ENCODE peak calls at places on chromosomes 2 and 18, in nine cellular contexts. E is Panc1; V is adrenal gland; B is left ventricle myocardium inferior; A is hepatocyte; Q is tibial artery; P is heart right ventricle; T is CD8-positive, alpha-beta memory T cell; J is upper lobe of right lung. X is an unnamed sample. For H3K9me3, the result is how much of the 10 kb centered on the place peaks cover.

GRCh38 chr2:191178806-191179514 is 28.2 kb upstream of the STAT4 start:
- DNase-seq in V (no peak), P (peak), B (peak), J (no peak), Q (peak), A (no peak), E (no peak), T (no peak), X (no peak)

GRCh38 chr2:69973335-69973735 is 11.9 kb upstream of the ASPRV1 start:
- DNase-seq in J (no peak), V (no peak), T (no peak), A (no peak), P (no peak), Q (no peak), E (no peak), B (no peak), X (no peak)

GRCh38 chr2:240964221-240964853 is 34.1 kb upstream of the SNED1 start:
- DNase-seq in A (no peak), J (peak), Q (no peak), T (no peak), E (no peak), B (peak), V (no peak), P (no peak), X (no peak)

GRCh38 chr2:41197781-41198180 is 745.9 kb upstream of the SLC8A1 start:
- DNase-seq in V (no peak), A (peak), Q (no peak), T (no peak), P (no peak), J (no peak), E (no peak), B (no peak), X (no peak)

GRCh38 chr2:3459185-3460015 is 59.9 kb downstream of the ADI1 start:
- DNase-seq in P (peak), A (peak), T (no peak), J (peak), Q (peak), V (no peak), B (peak), E (no peak), X (no peak)

GRCh38 chr2:28387082-28387960 is 5.3 kb upstream of the FOSL2 start:
- DNase-seq in J (no peak), E (no peak), B (no peak), P (no peak), V (no peak), T (no peak), Q (no peak), A (no peak), X (no peak)

GRCh38 chr18:3952031-3952430 is 502.1 kb downstream of the TGIF1 start:
- DNase-seq in Q (no peak), B (no peak), A (no peak), V (no peak), T (no peak), E (no peak), J (no peak), P (no peak), X (no peak)

GRCh38 chr18:79863161-79863945 is 65.6 kb downstream of the KCNG2 start:
- DNase-seq in E (no peak), Q (peak), A (no peak), J (peak), B (no peak), T (no peak), V (no peak), P (no peak), X (no peak)

GRCh38 chr18:29250843-29251242 is 1073.9 kb upstream of the CDH2 start:
- DNase-seq in Q (no peak), B (no peak), V (no peak), A (no peak), E (no peak), P (no peak), T (no peak), J (no peak), X (no peak)

GRCh38 chr2:238591732-238592131 is 165.0 kb downstream of the ASB1 start:
- DNase-seq in P (no peak), E (no peak), B (no peak), J (no peak), A (peak), V (no peak), T (no peak), Q (no peak), X (no peak)

GRCh38 chr2:82478641-82479040 is 1980.4 kb downstream of the SUCLG1 start:
- DNase-seq in E (no peak), Q (no peak), J (no peak), T (no peak), P (no peak), V (no peak), A (no peak), B (no peak), X (no peak)
- H3K9me3 ChIP-seq in E (under half), Q (under half), J (under half), T (under half), P (under half), V (under half), A (under half), B (under half), X (under half)

DNA sequence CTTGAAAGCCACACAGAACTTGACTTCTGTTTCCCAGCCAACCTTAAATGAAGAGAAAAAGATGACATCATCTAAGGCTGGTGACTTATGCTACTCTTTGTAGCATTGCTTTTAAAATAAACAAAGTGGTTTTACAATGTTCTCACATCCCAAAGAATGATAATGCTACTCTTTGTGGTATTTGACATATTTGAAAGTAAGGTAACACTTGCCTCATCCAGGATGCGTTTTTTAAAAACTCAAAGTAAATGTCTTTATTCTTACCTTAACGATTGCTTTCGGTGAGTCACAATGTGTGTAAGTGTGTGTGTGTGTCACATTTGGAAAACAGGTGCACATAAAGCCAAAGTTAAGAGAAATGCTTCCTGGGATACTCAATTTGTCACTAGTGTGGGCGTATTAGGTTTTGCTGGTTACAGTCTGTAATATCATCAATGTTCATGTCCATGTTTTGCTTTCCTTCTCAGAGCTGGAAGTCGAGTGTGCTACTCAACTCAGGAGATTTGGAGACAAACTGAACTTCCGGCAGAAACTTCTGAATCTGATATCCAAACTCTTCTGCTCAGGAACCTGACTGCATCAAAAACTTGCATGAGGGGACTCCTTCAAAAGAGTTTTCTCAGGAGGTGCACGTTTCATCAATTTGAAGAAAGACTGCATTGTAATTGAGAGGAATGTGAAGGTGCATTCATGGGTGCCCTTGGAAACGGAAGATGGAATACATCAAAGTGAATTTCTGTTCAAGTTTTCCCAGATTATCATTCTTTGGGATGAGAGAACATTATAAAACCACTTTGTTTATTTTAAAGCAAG is 2.6 kb downstream of the PMAIP1 start:
- DNase-seq in B (no peak), A (no peak), E (no peak), V (no peak), Q (no peak), J (no peak), P (no peak), T (no peak), X (no peak)
- H3K4me3 ChIP-seq in B (no peak), A (no peak), E (peak), V (no peak), Q (no peak), J (no peak), P (no peak), T (no peak), X (peak)

DNA sequence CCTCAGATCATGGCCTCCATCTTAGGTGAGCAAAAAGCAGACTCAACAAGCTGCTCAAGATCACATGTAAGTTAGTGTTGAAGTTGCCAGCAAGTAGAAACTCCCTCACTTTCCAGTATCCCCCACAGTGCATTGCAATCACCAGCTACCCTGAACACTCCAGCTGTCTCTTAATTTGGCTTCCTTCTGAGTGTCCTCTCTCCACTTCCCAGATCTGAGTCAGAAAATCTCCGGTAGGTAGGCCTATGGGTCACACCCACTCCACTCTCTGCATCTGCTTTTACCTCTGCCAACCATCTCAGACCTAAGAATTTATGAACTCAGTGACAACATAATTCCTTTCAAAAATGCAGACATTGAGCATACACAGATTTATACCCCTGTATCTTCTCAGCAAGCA is 657.0 kb downstream of the EPHA4 start:
- DNase-seq in T (no peak), V (no peak), B (no peak), Q (no peak), A (peak), P (no peak), E (no peak), J (no peak), X (no peak)
- H3K9me3 ChIP-seq in T (under half), V (under half), B (under half), Q (under half), A (under half), P (under half), E (under half), J (under half), X (under half)

GRCh38 chr2:227180286-227180685 is 15.9 kb downstream of the COL4A3 start:
- DNase-seq in A (no peak), T (no peak), P (peak), E (no peak), J (no peak), V (peak), B (peak), Q (no peak), X (no peak)
- H3K4me3 ChIP-seq in A (no peak), T (no peak), P (no peak), E (no peak), J (no peak), V (peak), B (peak), Q (no peak), X (no peak)

GRCh38 chr2:24571828-24572442 is 80.9 kb downstream of the NCOA1 start:
- DNase-seq in Q (no peak), A (no peak), T (no peak), J (no peak), P (no peak), B (no peak), E (no peak), V (no peak), X (no peak)
- H3K9me3 ChIP-seq in Q (under half), A (under half), T (under half), J (under half), P (under half), B (under half), E (under half), V (under half), X (under half)

GRCh38 chr18:23378470-23378764 is 74.7 kb upstream of the RIOK3 start:
- DNase-seq in J (no peak), T (no peak), A (no peak), P (no peak), B (no peak), E (no peak), V (no peak), Q (no peak), X (no peak)
- H3K4me3 ChIP-seq in J (no peak), T (no peak), A (no peak), P (no peak), B (no peak), E (no peak), V (no peak), Q (no peak), X (no peak)

DNA sequence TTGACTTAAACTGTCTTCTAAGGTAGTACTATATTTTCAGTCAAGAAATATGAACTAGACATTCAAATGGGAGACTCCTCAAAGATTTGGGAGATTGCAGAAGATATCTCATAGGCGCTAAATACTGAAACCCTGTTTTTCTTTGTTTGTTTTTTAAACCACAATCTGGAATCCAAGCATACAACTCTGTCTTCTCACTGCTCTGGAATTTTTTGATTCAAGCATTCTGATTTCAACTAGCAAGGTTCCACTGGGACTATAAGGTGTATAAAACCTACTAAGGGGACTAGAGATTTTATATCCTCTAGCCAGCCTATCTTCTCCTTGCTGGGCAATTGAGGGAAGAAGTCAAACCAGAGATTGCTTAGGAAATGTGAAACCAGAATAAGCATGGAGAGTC is 405.4 kb downstream of the PARD3B start:
- DNase-seq in A (no peak), P (no peak), Q (no peak), B (no peak), E (no peak), J (no peak), V (no peak), T (no peak), X (no peak)
- H3K9me3 ChIP-seq in A (under half), P (under half), Q (under half), B (under half), E (under half), J (under half), V (under half), T (under half), X (under half)

DNA sequence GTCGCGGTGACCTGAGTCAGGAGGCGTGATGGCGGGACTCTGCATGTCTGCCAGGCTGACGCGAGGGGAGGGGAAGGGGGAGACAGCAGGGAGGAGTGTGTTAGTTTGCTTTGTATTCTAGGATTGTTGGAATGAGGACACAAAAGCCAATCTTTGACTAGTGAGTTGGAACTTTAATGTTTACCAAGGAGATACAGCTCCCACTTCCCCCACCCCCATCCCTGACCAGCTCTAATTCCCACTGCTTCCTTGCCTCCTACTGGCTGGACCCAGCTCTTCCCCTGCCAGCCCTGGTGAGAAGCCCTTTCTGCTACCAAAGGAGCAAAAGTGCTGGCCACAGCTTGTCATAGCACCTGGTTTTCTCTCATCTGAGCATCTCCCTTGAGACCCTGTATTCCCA is 84.5 kb downstream of the CELF4 start:
- DNase-seq in V (no peak), Q (no peak), T (no peak), P (no peak), J (no peak), A (peak), E (no peak), B (no peak), X (no peak)
- H3K4me3 ChIP-seq in V (no peak), Q (no peak), T (no peak), P (no peak), J (no peak), A (no peak), E (no peak), B (no peak), X (no peak)

GRCh38 chr2:184695-185094 is 79.1 kb downstream of the SH3YL1 start:
- DNase-seq in A (no peak), E (no peak), Q (no peak), V (no peak), B (no peak), J (no peak), T (no peak), P (no peak), X (no peak)
- H3K9me3 ChIP-seq in A (under half), E (under half), Q (under half), V (under half), B (under half), J (under half), T (under half), P (under half), X (half or more)

X was measured in NT2/D1.